ENCODE peak calls at places on chromosomes 7 and 10, in five cellular contexts. D is CD8-positive, alpha-beta memory T cell; G is spleen; F is heart left ventricle; I is HCT116. W is an unnamed sample.

GRCh38 chr7:5677538-5678294 is 103.7 kb downstream of the RNF216 start:
- DNase-seq in D (no peak), G (peak; percentile 84), F (peak; percentile 64), I (peak; percentile 34), W (no peak)

GRCh38 chr10:7153750-7154149 is 257.1 kb downstream of the SFMBT2 start:
- DNase-seq in D (no peak), G (no peak), F (no peak), I (no peak), W (no peak)

GRCh38 chr7:94561841-94562514 is 52.4 kb downstream of the CASD1 start:
- DNase-seq in D (no peak), G (no peak), F (no peak), I (no peak), W (no peak)

GRCh38 chr7:45990276-45990675 is 69.2 kb upstream of the IGFBP3 start:
- DNase-seq in D (no peak), G (no peak), F (no peak), I (no peak), W (no peak)

GRCh38 chr7:1106783-1107421 is 19.0 kb downstream of the GPER1 start:
- DNase-seq in D (no peak), G (peak; percentile 67), F (no peak), I (no peak), W (no peak)

GRCh38 chr7:35723011-35723410 is 28.1 kb upstream of the HERPUD2 start:
- DNase-seq in D (peak; percentile 65), G (no peak), F (no peak), I (no peak), W (no peak)

GRCh38 chr10:13712799-13713581 is 126.2 kb downstream of the PRPF18 start:
- DNase-seq in D (no peak), G (peak; percentile 78), F (peak; percentile 82), I (peak; percentile 44), W (peak; percentile 87)

GRCh38 chr10:25180801-25181200 is 6.0 kb downstream of the GPR158 start:
- DNase-seq in D (no peak), G (no peak), F (no peak), I (no peak), W (no peak)

GRCh38 chr10:90222372-90222771 is 521.0 kb downstream of the KIF20B start:
- DNase-seq in D (no peak), G (no peak), F (no peak), I (peak; percentile 45), W (peak; percentile 52)

GRCh38 chr7:12389089-12389700 is 14.5 kb downstream of the VWDE start:
- DNase-seq in D (peak; percentile 8), G (no peak), F (no peak), I (peak; percentile 43), W (peak; percentile 22)

GRCh38 chr7:65477326-65477725 is 103.7 kb downstream of the ZNF92 start:
- DNase-seq in D (no peak), G (no peak), F (no peak), I (peak; percentile 46), W (no peak)

GRCh38 chr7:16404631-16405030 is 16.7 kb downstream of the CRPPA start:
- DNase-seq in D (no peak), G (no peak), F (no peak), I (no peak), W (no peak)

GRCh38 chr10:77881636-77882035 is 44.9 kb downstream of the DLG5 start:
- DNase-seq in D (no peak), G (no peak), F (no peak), I (no peak), W (no peak)

GRCh38 chr7:152395115-152395514 is 40.7 kb downstream of the KMT2C start:
- DNase-seq in D (no peak), G (no peak), F (no peak), I (no peak), W (peak; percentile 52)

GRCh38 chr10:90087197-90088007 is 386.0 kb downstream of the KIF20B start:
- DNase-seq in D (no peak), G (no peak), F (no peak), I (peak; percentile 98), W (no peak)

GRCh38 chr10:48804740-48805182 is 120.1 kb downstream of the WDFY4 start:
- DNase-seq in D (no peak), G (no peak), F (no peak), I (no peak), W (no peak)

GRCh38 chr10:130924138-130924819 is 387.2 kb downstream of the TCERG1L start:
- DNase-seq in D (no peak), G (no peak), F (no peak), I (no peak), W (peak; percentile 32)

GRCh38 chr10:25082276-25083204 is 66.1 kb downstream of the THNSL1 start:
- DNase-seq in D (no peak), G (no peak), F (no peak), I (no peak), W (no peak)

GRCh38 chr7:150976529-150977381 is 1.4 kb downstream of the KCNH2 start:
- DNase-seq in D (no peak), G (no peak), F (peak; percentile 68), I (no peak), W (no peak)

GRCh38 chr10:124744688-124745055 is 494 bp upstream of the FAM53B start:
- DNase-seq in D (no peak), G (no peak), F (no peak), I (peak; percentile 22), W (peak; percentile 67)

GRCh38 chr10:43407148-43407575 is 1.8 kb downstream of the HNRNPF start:
- DNase-seq in D (peak; percentile 56), G (peak; percentile 95), F (peak; percentile 62), I (no peak), W (peak; percentile 60)

GRCh38 chr10:59634102-59634501 is 75.5 kb downstream of the SLC16A9 start:
- DNase-seq in D (no peak), G (no peak), F (no peak), I (no peak), W (no peak)

GRCh38 chr7:92695308-92696261 is 105.4 kb upstream of the FAM133B start:
- DNase-seq in D (no peak), G (no peak), F (peak; percentile 34), I (peak; percentile 82), W (peak; percentile 70)

GRCh38 chr7:149690688-149691446 is 82.5 kb downstream of the ZNF467 start:
- DNase-seq in D (no peak), G (no peak), F (peak; percentile 11), I (peak; percentile 89), W (peak; percentile 22)

GRCh38 chr10:104350146-104350635 is 3.4 kb upstream of the CFAP58 start:
- DNase-seq in D (peak; percentile 63), G (no peak), F (no peak), I (peak; percentile 70), W (no peak)

GRCh38 chr10:91088300-91089140 is 131.9 kb upstream of the PCGF5 start:
- DNase-seq in D (peak; percentile 11), G (no peak), F (peak; percentile 47), I (peak; percentile 1), W (no peak)

GRCh38 chr10:84665883-84666463 is 337.6 kb downstream of the CCSER2 start:
- DNase-seq in D (no peak), G (no peak), F (no peak), I (peak; percentile 21), W (peak; percentile 52)

GRCh38 chr7:142112086-142112485 is 568 bp downstream of the MGAM2 start:
- DNase-seq in D (no peak), G (no peak), F (no peak), I (no peak), W (no peak)

GRCh38 chr10:47127188-47127587 is 172.8 kb upstream of the GDF10 start:
- DNase-seq in D (no peak), G (no peak), F (no peak), I (no peak), W (no peak)

GRCh38 chr7:1192171-1192676 is 32.2 kb upstream of the ZFAND2A start:
- DNase-seq in D (no peak), G (no peak), F (no peak), I (no peak), W (peak; percentile 29)

GRCh38 chr7:106514887-106515286 is 146.1 kb downstream of the CCDC71L start:
- DNase-seq in D (no peak), G (no peak), F (no peak), I (no peak), W (no peak)

GRCh38 chr10:131905603-131906268 is 4.9 kb downstream of the PPP2R2D start:
- DNase-seq in D (no peak), G (peak; percentile 34), F (no peak), I (no peak), W (no peak)

GRCh38 chr7:120988591-120989299 is at the start of gene CPED1:
- DNase-seq in D (peak; percentile 6), G (peak; percentile 92), F (peak; percentile 82), I (no peak), W (peak; percentile 86)

GRCh38 chr7:10981317-10981716 is 7.6 kb downstream of the PHF14 start:
- DNase-seq in D (no peak), G (no peak), F (no peak), I (no peak), W (no peak)

GRCh38 chr10:114876602-114877300 is 55.2 kb downstream of the FHIP2A start:
- DNase-seq in D (no peak), G (peak; percentile 82), F (peak; percentile 44), I (peak; percentile 74), W (peak; percentile 75)

GRCh38 chr10:96482815-96483588 is 30.7 kb downstream of the TLL2 start:
- DNase-seq in D (no peak), G (no peak), F (no peak), I (no peak), W (no peak)

GRCh38 chr10:112126172-112126571 is 57.4 kb downstream of the GPAM start:
- DNase-seq in D (no peak), G (no peak), F (no peak), I (no peak), W (no peak)

GRCh38 chr10:102396751-102397151 is 1.2 kb downstream of the NFKB2 start:
- DNase-seq in D (no peak), G (no peak), F (no peak), I (no peak), W (no peak)
- H3K4me3 ChIP-seq in D (peak overlapping the region; percentile 100), G (peak overlapping the region; percentile 93), F (peak overlapping the region; percentile 91), I (peak overlapping the region; percentile 75), W (no peak overlapping the region)

GRCh38 chr10:117137911-117138642 is at the start of gene VAX1:
- DNase-seq in D (no peak), G (no peak), F (no peak), I (no peak), W (no peak)
- H3K27me3 ChIP-seq in D (peaks cover 28% of the 10 kb centered on the region), G (peaks cover 87% of the 10 kb centered on the region), F (peaks cover 95% of the 10 kb centered on the region), I (peaks cover 10% of the 10 kb centered on the region), W (peaks cover 55% of the 10 kb centered on the region)

DNA sequence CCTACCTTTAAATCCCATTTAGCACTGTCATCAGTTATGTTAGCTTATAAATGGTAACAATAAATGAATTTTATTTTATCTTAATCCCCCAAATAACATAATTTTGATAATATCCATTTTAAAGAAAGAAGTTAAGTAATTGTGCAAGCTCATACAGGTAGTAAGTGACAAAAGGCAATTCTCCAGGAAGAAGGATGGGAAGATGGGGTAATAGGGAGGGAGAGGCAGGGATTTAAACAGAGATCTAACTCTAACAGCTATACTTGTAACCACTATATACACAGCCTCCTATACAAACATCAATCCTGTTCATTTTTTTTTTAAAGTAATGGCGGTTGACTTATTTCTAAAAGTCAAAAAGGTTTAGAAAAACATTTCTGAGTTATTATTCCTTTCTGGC is 119.4 kb downstream of the SGMS1 start:
- DNase-seq in D (no peak), G (no peak), F (no peak), I (no peak), W (no peak)
- H3K4me1 ChIP-seq in D (peaks cover 20% of the 10 kb centered on the region), G (peaks cover 39% of the 10 kb centered on the region), F (peaks cover 31% of the 10 kb centered on the region), I (peaks cover 10% of the 10 kb centered on the region), W (peaks cover 17% of the 10 kb centered on the region)

GRCh38 chr7:128691227-128691626 is 19.1 kb downstream of the GARIN1A start:
- DNase-seq in D (no peak), G (no peak), F (no peak), I (no peak), W (no peak)
- H3K4me3 ChIP-seq in D (no peak overlapping the region), G (no peak overlapping the region), F (no peak overlapping the region), I (no peak overlapping the region), W (no peak overlapping the region)

W was measured in SJSA1.